ENCODE peak calls at places on chromosomes 5 and 9, in eight cellular contexts. F is M059J; H is GM10248; N is activated T-cell treated with anti-CD3 and anti-CD28 coated beads for 1 hour; A is astrocyte; I is activated naive CD4-positive, alpha-beta T cell; S is GM20000; L is H54. B is an unnamed sample.

GRCh38 chr9:137705443-137705863 is 86.6 kb downstream of the EHMT1 start:
- DNase-seq in L (no peak), F (no peak), S (peak), I (peak), H (peak), A (no peak), N (no peak), B (peak)

GRCh38 chr9:106869458-106869857 is 6.5 kb downstream of the ZNF462 start:
- DNase-seq in H (no peak), F (peak), S (no peak), I (no peak), L (no peak), A (peak), N (no peak), B (no peak)

GRCh38 chr9:32738501-32739172 is 44.7 kb upstream of the TMEM215 start:
- DNase-seq in I (no peak), H (no peak), S (no peak), A (peak), F (peak), L (no peak), N (no peak), B (no peak)

GRCh38 chr9:131585375-131585774 is 40.1 kb downstream of the PRRT1B start:
- DNase-seq in S (no peak), L (no peak), I (peak), F (peak), N (peak), H (no peak), A (no peak), B (no peak)

GRCh38 chr5:55440188-55440646 is 94.5 kb downstream of the PLPP1 start:
- DNase-seq in I (no peak), N (no peak), S (peak), L (no peak), F (peak), A (peak), H (no peak), B (no peak)

GRCh38 chr5:93072831-93073459 is 508.1 kb downstream of the NR2F1-AS1 start:
- DNase-seq in N (no peak), H (no peak), L (no peak), F (peak), A (peak), S (no peak), I (no peak), B (no peak)

GRCh38 chr9:91423785-91424402 is at the start of gene NFIL3:
- DNase-seq in I (peak), H (peak), A (peak), L (peak), F (peak), N (peak), S (peak), B (peak)

GRCh38 chr9:6757988-6758417 is 230 bp downstream of the KDM4C start:
- DNase-seq in F (no peak), N (no peak), S (peak), I (no peak), H (peak), L (peak), A (no peak), B (no peak)

GRCh38 chr9:123828449-123828848 is 101.5 kb downstream of the DENND1A start:
- DNase-seq in N (no peak), L (no peak), A (no peak), S (no peak), F (no peak), H (no peak), I (no peak), B (no peak)

GRCh38 chr9:12697719-12698118 is 4.5 kb downstream of the TYRP1 start:
- DNase-seq in H (no peak), S (no peak), L (no peak), F (peak), N (no peak), A (peak), I (no peak), B (no peak)

GRCh38 chr9:119500072-119500771 is 131.0 kb upstream of the BRINP1 start:
- DNase-seq in F (no peak), I (no peak), A (no peak), N (no peak), L (no peak), H (no peak), S (no peak), B (no peak)

GRCh38 chr5:178996156-178996555 is 1.0 kb upstream of the GRM6 start:
- DNase-seq in N (no peak), I (no peak), H (no peak), F (no peak), A (no peak), L (no peak), S (no peak), B (no peak)

GRCh38 chr5:53482717-53483638 is 2.5 kb downstream of the FST start:
- DNase-seq in L (no peak), N (no peak), I (no peak), F (peak), A (no peak), S (peak), H (peak), B (no peak)

GRCh38 chr5:119315516-119315949 is 40.3 kb upstream of the TNFAIP8 start:
- DNase-seq in F (peak), S (peak), H (peak), I (no peak), A (no peak), N (no peak), L (no peak), B (peak)

GRCh38 chr9:99349870-99350269 is 127.8 kb downstream of the SEC61B start:
- DNase-seq in H (no peak), A (no peak), F (no peak), S (no peak), N (no peak), I (no peak), L (no peak), B (no peak)

GRCh38 chr5:44909009-44909408 is 100.3 kb downstream of the MRPS30 start:
- DNase-seq in I (no peak), H (no peak), F (no peak), L (no peak), N (no peak), S (no peak), A (peak), B (no peak)

GRCh38 chr5:96080557-96080956 is 118.9 kb upstream of the ELL2 start:
- DNase-seq in H (no peak), A (peak), F (peak), L (no peak), S (no peak), N (no peak), I (no peak), B (no peak)

GRCh38 chr5:132010645-132011560 is 555 bp downstream of the ACSL6 start:
- DNase-seq in L (no peak), I (no peak), S (peak), F (no peak), H (no peak), A (no peak), N (no peak), B (no peak)

GRCh38 chr9:78515108-78515507 is 218.2 kb downstream of the PSAT1 start:
- DNase-seq in S (no peak), L (no peak), F (peak), A (no peak), N (no peak), H (no peak), I (no peak), B (no peak)

GRCh38 chr5:35117960-35118359 is 70.2 kb upstream of the AGXT2 start:
- DNase-seq in I (no peak), F (peak), H (peak), S (peak), A (peak), L (peak), N (no peak), B (no peak)